ENCODE peak calls at places on chromosomes 7 and 10, in six cellular contexts. I is HepG2, Y is GM12892, F is H1, U is K562, Z is GM12878. R is an unnamed sample.

GRCh38 chr7:132815696-132816334 is 239.5 kb upstream of the PLXNA4 start:
- DNase-seq in I (no peak), Y (no peak), F (no peak), U (no peak), Z (no peak), R (no peak)

GRCh38 chr10:71999360-72000072 is 35.3 kb downstream of the CHST3 start:
- DNase-seq in I (no peak), Y (no peak), F (no peak), U (no peak), Z (no peak), R (no peak)

GRCh38 chr7:27617651-27618381 is 44.9 kb downstream of the HIBADH start:
- DNase-seq in I (peak; percentile 82), Y (no peak), F (no peak), U (no peak), Z (no peak), R (no peak)

GRCh38 chr10:13890617-13891541 is 304.1 kb downstream of the PRPF18 start:
- DNase-seq in I (no peak), Y (no peak), F (no peak), U (no peak), Z (no peak), R (no peak)

GRCh38 chr10:42738669-42739068 is 43.9 kb upstream of the BMS1 start:
- DNase-seq in I (no peak), Y (no peak), F (no peak), U (no peak), Z (no peak), R (no peak)

GRCh38 chr10:27759483-27760281 is 14.1 kb upstream of the MKX start:
- DNase-seq in I (no peak), Y (no peak), F (no peak), U (no peak), Z (no peak), R (no peak)

GRCh38 chr7:120979765-120980499 is 8.6 kb upstream of the CPED1 start:
- DNase-seq in I (no peak), Y (no peak), F (no peak), U (no peak), Z (no peak), R (no peak)

GRCh38 chr10:131453772-131454634 is 142.5 kb upstream of the TCERG1L start:
- DNase-seq in I (peak; percentile 12), Y (no peak), F (peak; percentile 51), U (peak; percentile 68), Z (no peak), R (peak; percentile 58)

GRCh38 chr7:134988161-134988560 is 1.9 kb downstream of the AGBL3 start:
- DNase-seq in I (no peak), Y (no peak), F (no peak), U (no peak), Z (no peak), R (no peak)
- TF ChIP-seq POLR2A in I (no peak), Y (no peak), F (no peak), U (no peak), Z (no peak), R (no peak)

DNA sequence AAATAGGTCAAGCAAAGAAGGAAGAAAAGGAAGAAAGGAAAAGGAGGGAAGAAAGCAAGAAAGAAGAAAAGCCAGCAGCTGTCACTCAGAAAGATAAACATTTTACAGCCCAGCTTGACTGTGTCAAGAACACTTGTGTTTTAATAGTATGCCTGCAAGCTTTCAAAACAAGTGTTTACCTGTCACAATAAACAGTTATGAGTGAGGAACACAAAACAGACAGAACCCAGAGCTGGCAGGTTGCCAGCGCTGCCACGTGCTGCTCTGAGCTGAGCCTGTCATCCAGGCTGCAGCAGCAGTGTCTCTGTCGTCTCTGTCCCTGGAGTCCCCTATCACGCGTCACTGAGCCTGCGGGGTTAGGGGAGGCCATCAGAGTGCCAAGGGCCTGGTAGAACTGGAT is 827.6 kb upstream of the AUTS2 start:
- DNase-seq in I (no peak), Y (no peak), F (no peak), U (peak; percentile 19), Z (no peak), R (no peak)
- TF ChIP-seq POLR2AphosphoS5 in I (no peak), Y (no peak), F (no peak), U (no peak), Z (no peak), R (no peak)

GRCh38 chr7:44280993-44281721 is 44.2 kb downstream of the CAMK2B start:
- DNase-seq in I (no peak), Y (no peak), F (no peak), U (no peak), Z (no peak), R (no peak)
- TF ChIP-seq TAF1 in I (no peak), Y (no peak), F (no peak), U (no peak), Z (no peak), R (no peak)

GRCh38 chr7:5528815-5529442 is 105.3 kb upstream of the TNRC18 start:
- DNase-seq in I (no peak), Y (no peak), F (no peak), U (no peak), Z (no peak), R (no peak)
- TF ChIP-seq POLR2A in I (no peak), Y (no peak), F (no peak), U (peak; percentile 55), Z (no peak), R (peak; percentile 68)

R was measured in GM12891.